ENCODE peak calls at places on chromosomes 7 and 10, in nine cellular contexts. L is BJ, X is bronchial epithelial cell, T is testis, N is AG10803, W is small intestine, H is tibial artery, R is cardiac muscle cell, I is HAP-1. G is an unnamed sample.

GRCh38 chr10:117007080-117007479 is 2.1 kb upstream of the SHTN1 start:
- DNase-seq in L (peak), X (peak), T (no peak), N (peak), W (no peak), H (no peak), R (peak), I (peak), G (no peak)

GRCh38 chr10:63712717-63713115 is 191.5 kb downstream of the REEP3 start:
- DNase-seq in L (no peak), X (no peak), T (no peak), N (peak), W (no peak), H (no peak), R (peak), I (no peak), G (no peak)

GRCh38 chr7:148849393-148850098 is 34.5 kb downstream of the EZH2 start:
- DNase-seq in L (no peak), X (no peak), T (no peak), N (peak), W (no peak), H (no peak), R (peak), I (no peak), G (no peak)

GRCh38 chr10:97922378-97922758 is 72.7 kb downstream of the GOLGA7B start:
- DNase-seq in L (no peak), X (no peak), T (no peak), N (no peak), W (no peak), H (no peak), R (no peak), I (no peak), G (no peak)

GRCh38 chr10:124486635-124487034 is 25.0 kb downstream of the LHPP start:
- DNase-seq in L (no peak), X (no peak), T (no peak), N (no peak), W (no peak), H (no peak), R (no peak), I (no peak), G (no peak)

GRCh38 chr7:131110294-131111080 is 217.2 kb upstream of the MKLN1 start:
- DNase-seq in L (no peak), X (peak), T (peak), N (peak), W (peak), H (peak), R (peak), I (peak), G (no peak)

GRCh38 chr7:22356010-22356854 is 722 bp downstream of the RAPGEF5 start:
- DNase-seq in L (no peak), X (peak), T (peak), N (no peak), W (peak), H (no peak), R (no peak), I (no peak), G (no peak)

GRCh38 chr10:17452060-17452894 is 2.1 kb downstream of the ST8SIA6 start:
- DNase-seq in L (no peak), X (no peak), T (no peak), N (no peak), W (no peak), H (no peak), R (no peak), I (no peak), G (no peak)

GRCh38 chr7:117025891-117026290 is 72.6 kb downstream of the ST7 start:
- DNase-seq in L (no peak), X (no peak), T (no peak), N (no peak), W (no peak), H (no peak), R (peak), I (no peak), G (no peak)

GRCh38 chr10:6563075-6563474 is 17.0 kb downstream of the PRKCQ start:
- DNase-seq in L (no peak), X (no peak), T (no peak), N (no peak), W (peak), H (no peak), R (no peak), I (no peak), G (no peak)

GRCh38 chr10:51468424-51468823 is 231.0 kb downstream of the CSTF2T start:
- DNase-seq in L (no peak), X (peak), T (no peak), N (peak), W (no peak), H (no peak), R (no peak), I (no peak), G (no peak)

GRCh38 chr7:133783276-133783675 is 343.9 kb upstream of the LRGUK start:
- DNase-seq in L (no peak), X (no peak), T (no peak), N (no peak), W (no peak), H (no peak), R (no peak), I (no peak), G (no peak)

GRCh38 chr7:36690514-36691187 is 33.6 kb downstream of the AOAH start:
- DNase-seq in L (no peak), X (peak), T (no peak), N (no peak), W (no peak), H (no peak), R (no peak), I (no peak), G (no peak)

GRCh38 chr10:95350212-95350829 is 59.5 kb upstream of the PDLIM1 start:
- DNase-seq in L (no peak), X (peak), T (no peak), N (peak), W (no peak), H (no peak), R (peak), I (no peak), G (no peak)

GRCh38 chr10:77556990-77557601 is 80.5 kb downstream of the KCNMA1 start:
- DNase-seq in L (no peak), X (no peak), T (no peak), N (no peak), W (no peak), H (no peak), R (no peak), I (no peak), G (no peak)

GRCh38 chr10:33878238-33878637 is 543.8 kb upstream of the NRP1 start:
- DNase-seq in L (no peak), X (no peak), T (no peak), N (no peak), W (no peak), H (no peak), R (no peak), I (no peak), G (no peak)

GRCh38 chr7:19392246-19392645 is 247.0 kb upstream of the FERD3L start:
- DNase-seq in L (peak), X (no peak), T (no peak), N (peak), W (no peak), H (no peak), R (no peak), I (no peak), G (no peak)

GRCh38 chr7:3592438-3593134 is 291.5 kb downstream of the SDK1 start:
- DNase-seq in L (no peak), X (no peak), T (no peak), N (no peak), W (peak), H (no peak), R (no peak), I (no peak), G (no peak)

GRCh38 chr10:97574374-97575100 is 2.0 kb downstream of the ANKRD2 start:
- DNase-seq in L (no peak), X (peak), T (peak), N (peak), W (peak), H (no peak), R (peak), I (no peak), G (peak)

GRCh38 chr10:128053356-128053755 is 72.9 kb downstream of the MKI67 start:
- DNase-seq in L (no peak), X (no peak), T (no peak), N (no peak), W (no peak), H (peak), R (no peak), I (no peak), G (no peak)

GRCh38 chr7:77383333-77383740 is 32.8 kb downstream of the GSAP start:
- DNase-seq in L (no peak), X (peak), T (no peak), N (peak), W (no peak), H (no peak), R (peak), I (no peak), G (no peak)

GRCh38 chr7:92251181-92251580 is 5.4 kb downstream of the ANKIB1 start:
- DNase-seq in L (no peak), X (peak), T (no peak), N (no peak), W (no peak), H (no peak), R (no peak), I (no peak), G (no peak)

DNA sequence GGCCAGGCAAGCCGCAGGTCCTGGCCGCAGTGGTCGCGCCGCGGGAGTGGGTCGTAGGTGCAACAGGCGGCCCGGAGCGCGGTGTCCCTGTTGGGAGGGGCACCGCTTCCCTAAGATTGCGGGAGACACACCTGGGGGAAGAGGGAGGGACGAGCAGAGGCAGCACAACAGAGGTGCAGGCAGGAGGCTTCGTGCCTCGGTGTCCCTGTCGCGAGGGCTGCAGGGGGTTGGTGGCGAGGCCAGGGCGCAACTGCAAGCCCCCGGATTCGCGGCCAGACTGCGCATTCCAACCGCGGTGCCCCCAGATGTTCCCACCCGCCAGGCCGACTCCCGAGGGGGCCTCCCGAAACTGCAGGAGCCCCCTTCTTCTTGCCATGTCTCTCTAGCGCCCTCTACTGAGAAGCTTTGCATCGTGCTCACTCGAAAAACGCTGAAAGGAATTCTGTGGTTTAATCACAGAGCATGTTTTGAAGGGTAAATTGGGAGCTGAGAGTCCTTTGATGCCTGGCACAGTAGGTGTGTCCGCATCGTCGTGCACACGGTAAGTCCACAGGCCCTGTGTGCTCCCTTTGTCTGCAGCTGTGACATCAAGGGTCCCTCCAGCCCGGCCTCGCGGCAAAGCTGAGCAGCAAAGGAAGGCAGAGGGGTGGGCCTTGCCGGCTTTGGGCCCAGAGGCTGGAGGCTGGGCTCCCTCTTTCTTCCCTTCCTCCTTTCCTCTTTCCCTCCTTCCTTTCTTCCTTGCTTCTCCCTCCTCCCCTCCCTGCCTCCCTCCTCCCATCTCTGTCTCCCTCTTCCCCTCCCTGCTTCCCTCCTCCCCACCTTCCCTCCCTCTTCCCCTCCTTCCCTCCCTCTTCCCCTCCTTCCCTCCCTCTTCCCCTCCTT is 6.2 kb upstream of the MBL2 start:
- DNase-seq in L (no peak), X (peak), T (peak), N (peak), W (no peak), H (no peak), R (peak), I (no peak), G (no peak)
- H3K4me3 ChIP-seq in L (peak), X (no peak), T (peak), N (no peak), W (no peak), H (no peak), R (no peak), I (no peak), G (peak)

GRCh38 chr7:90728568-90728967 is 132.4 kb downstream of the CDK14 start:
- DNase-seq in L (no peak), X (no peak), T (no peak), N (no peak), W (no peak), H (no peak), R (no peak), I (no peak), G (no peak)
- H3K4me3 ChIP-seq in L (no peak), X (no peak), T (no peak), N (no peak), W (no peak), H (no peak), R (no peak), I (no peak), G (no peak)

GRCh38 chr10:79239930-79240713 is 107.1 kb upstream of the PPIF start:
- DNase-seq in L (no peak), X (no peak), T (no peak), N (no peak), W (no peak), H (no peak), R (no peak), I (peak), G (no peak)

GRCh38 chr10:79241990-79242619 is 105.2 kb upstream of the PPIF start:
- DNase-seq in L (no peak), X (peak), T (peak), N (peak), W (peak), H (peak), R (peak), I (no peak), G (peak)

GRCh38 chr10:79242620-79243152 is 104.6 kb upstream of the PPIF start:
- DNase-seq in L (no peak), X (peak), T (peak), N (peak), W (peak), H (peak), R (peak), I (no peak), G (peak)

GRCh38 chr10:79243211-79244067 is 103.8 kb upstream of the PPIF start:
- DNase-seq in L (no peak), X (no peak), T (peak), N (no peak), W (peak), H (peak), R (no peak), I (no peak), G (no peak)

GRCh38 chr10:79241629-79241989 is 105.7 kb upstream of the PPIF start:
- DNase-seq in L (no peak), X (no peak), T (no peak), N (no peak), W (no peak), H (no peak), R (no peak), I (no peak), G (no peak)
- H3K4me3 ChIP-seq in L (no peak), X (no peak), T (no peak), N (peak), W (no peak), H (peak), R (no peak), I (no peak), G (peak)

DNA sequence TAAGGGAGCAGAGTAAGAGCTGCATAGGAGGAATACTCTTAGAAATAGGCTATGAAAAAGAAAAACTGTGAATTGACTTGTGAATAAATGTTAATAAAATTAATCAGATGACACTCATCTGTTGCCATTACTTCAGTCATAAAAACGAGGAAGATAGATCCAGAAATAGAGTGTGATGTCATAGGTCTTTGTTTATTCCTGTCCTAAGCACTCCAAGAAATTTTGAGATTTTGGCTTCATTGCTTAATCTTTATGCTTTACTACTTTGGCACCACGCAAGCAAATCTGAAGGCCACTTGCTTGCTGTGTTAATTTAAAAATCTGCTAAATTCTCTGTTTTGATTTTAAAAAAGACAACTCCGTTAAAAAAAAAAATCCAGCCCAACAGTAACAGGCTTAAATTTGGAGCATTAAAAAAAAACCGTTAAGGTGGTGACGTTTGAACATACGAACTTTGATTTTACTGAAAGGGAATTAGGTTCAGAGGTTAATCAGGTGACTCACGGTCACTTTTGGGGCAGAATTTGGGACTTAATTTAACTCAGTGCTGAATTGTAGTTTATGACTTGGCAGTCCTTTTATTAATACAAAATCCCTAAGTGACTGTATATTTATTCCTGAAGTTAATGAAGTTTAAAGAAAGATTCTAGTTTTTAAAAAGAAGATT is 3.4 kb downstream of the IFRD1 start:
- DNase-seq in L (peak), X (peak), T (no peak), N (peak), W (peak), H (no peak), R (peak), I (no peak), G (no peak)
- H3K4me3 ChIP-seq in L (no peak), X (no peak), T (no peak), N (peak), W (no peak), H (peak), R (no peak), I (no peak), G (peak)